ENCODE peak calls at places on chromosomes 13 and 19, in nine cellular contexts. P is stimulated activated CD4-positive, alpha-beta T cell treated with anti-CD3 and anti-CD28 coated beads, Interleukin-1b, Interleukin-23, amount 100 ng/mL, for 24 hours; Z is activated CD4-positive, alpha-beta T cell treated with anti-CD3 and anti-CD28 coated beads, Interleukin-2, amount 50 U/mL, for 48 hours; T is NAMALWA; U is GM10248; E is ovary; N is amniotic stem cell; F is ACHN; J is choroid plexus epithelial cell. X is an unnamed sample.

GRCh38 chr19:7083076-7083956 is 13.8 kb downstream of the ZNF557 start:
- DNase-seq in P (no peak), Z (no peak), T (peak), U (no peak), E (no peak), N (no peak), F (peak), J (peak), X (no peak)

GRCh38 chr19:22332924-22333323 is 46.7 kb downstream of the ZNF729 start:
- DNase-seq in P (no peak), Z (no peak), T (no peak), U (no peak), E (no peak), N (no peak), F (peak), J (peak), X (no peak)

GRCh38 chr13:60583196-60583908 is 186.3 kb downstream of the TDRD3 start:
- DNase-seq in P (no peak), Z (no peak), T (no peak), U (no peak), E (no peak), N (no peak), F (no peak), J (peak), X (no peak)

GRCh38 chr19:604355-604754 is 14.7 kb downstream of the HCN2 start:
- DNase-seq in P (no peak), Z (peak), T (peak), U (peak), E (no peak), N (no peak), F (no peak), J (no peak), X (no peak)

GRCh38 chr19:42111384-42111783 is 20.9 kb downstream of the POU2F2 start:
- DNase-seq in P (no peak), Z (no peak), T (no peak), U (no peak), E (no peak), N (no peak), F (no peak), J (no peak), X (no peak)

GRCh38 chr19:5183616-5184015 is 157.0 kb downstream of the PTPRS start:
- DNase-seq in P (no peak), Z (no peak), T (no peak), U (no peak), E (no peak), N (no peak), F (no peak), J (no peak), X (no peak)

GRCh38 chr19:47232422-47233211 is 1.6 kb upstream of the BBC3 start:
- DNase-seq in P (no peak), Z (peak), T (peak), U (peak), E (no peak), N (peak), F (peak), J (peak), X (no peak)

GRCh38 chr19:11950312-11950711 is 14.5 kb upstream of the ZNF763 start:
- DNase-seq in P (no peak), Z (no peak), T (no peak), U (no peak), E (no peak), N (no peak), F (no peak), J (no peak), X (no peak)

GRCh38 chr19:31271569-31271911 is 77.7 kb downstream of the TSHZ3 start:
- DNase-seq in P (no peak), Z (no peak), T (no peak), U (no peak), E (no peak), N (no peak), F (no peak), J (no peak), X (no peak)

GRCh38 chr19:43582495-43582894 is 6.9 kb downstream of the PINLYP start:
- DNase-seq in P (no peak), Z (no peak), T (no peak), U (no peak), E (no peak), N (no peak), F (no peak), J (no peak), X (no peak)

GRCh38 chr13:41622545-41623429 is 165.4 kb downstream of the RGCC start:
- DNase-seq in P (no peak), Z (no peak), T (no peak), U (no peak), E (no peak), N (no peak), F (no peak), J (peak), X (no peak)

GRCh38 chr13:45339867-45340266 is 1.1 kb downstream of the TPT1 start:
- DNase-seq in P (peak), Z (peak), T (no peak), U (no peak), E (no peak), N (no peak), F (no peak), J (no peak), X (no peak)

GRCh38 chr19:10878253-10878652 is 6.9 kb downstream of the CARM1 start:
- DNase-seq in P (no peak), Z (no peak), T (peak), U (peak), E (no peak), N (no peak), F (no peak), J (no peak), X (no peak)

GRCh38 chr13:62643007-62643483 is 1227.4 kb upstream of the PCDH20 start:
- DNase-seq in P (no peak), Z (no peak), T (no peak), U (no peak), E (no peak), N (no peak), F (peak), J (peak), X (no peak)

GRCh38 chr13:110123041-110123809 is 183.7 kb downstream of the COL4A1 start:
- DNase-seq in P (no peak), Z (no peak), T (no peak), U (no peak), E (no peak), N (no peak), F (no peak), J (no peak), X (no peak)

GRCh38 chr13:66071018-66071417 is 1159.1 kb downstream of the PCDH9 start:
- DNase-seq in P (no peak), Z (no peak), T (no peak), U (no peak), E (no peak), N (no peak), F (no peak), J (no peak), X (peak)

GRCh38 chr13:40053401-40053800 is 397.9 kb downstream of the COG6 start:
- DNase-seq in P (no peak), Z (no peak), T (no peak), U (no peak), E (no peak), N (no peak), F (no peak), J (no peak), X (no peak)

GRCh38 chr19:18457478-18458331 is 19.8 kb upstream of the ISYNA1 start:
- DNase-seq in P (no peak), Z (no peak), T (no peak), U (no peak), E (no peak), N (no peak), F (no peak), J (no peak), X (no peak)

GRCh38 chr13:113298001-113298945 is 1.2 kb downstream of the LAMP1 start:
- DNase-seq in P (no peak), Z (no peak), T (peak), U (no peak), E (no peak), N (no peak), F (peak), J (peak), X (no peak)

GRCh38 chr19:40110570-40110969 is 19.8 kb upstream of the ZNF780A start:
- DNase-seq in P (no peak), Z (no peak), T (no peak), U (no peak), E (no peak), N (no peak), F (no peak), J (no peak), X (no peak)

GRCh38 chr13:39119422-39119821 is 81.2 kb downstream of the NHLRC3 start:
- DNase-seq in P (no peak), Z (no peak), T (no peak), U (no peak), E (no peak), N (no peak), F (no peak), J (no peak), X (no peak)

GRCh38 chr13:62837895-62838294 is 1422.2 kb upstream of the PCDH20 start:
- DNase-seq in P (no peak), Z (no peak), T (no peak), U (no peak), E (no peak), N (peak), F (no peak), J (peak), X (no peak)

GRCh38 chr19:4229179-4229931 is at the start of gene EBI3:
- DNase-seq in P (peak), Z (peak), T (no peak), U (peak), E (no peak), N (no peak), F (peak), J (peak), X (no peak)

GRCh38 chr13:76708138-76708537 is 178.1 kb downstream of the KCTD12 start:
- DNase-seq in P (no peak), Z (no peak), T (no peak), U (no peak), E (no peak), N (no peak), F (no peak), J (no peak), X (no peak)

GRCh38 chr13:69566104-69566716 is 541.4 kb upstream of the ATXN8OS start:
- DNase-seq in P (no peak), Z (no peak), T (no peak), U (no peak), E (no peak), N (no peak), F (no peak), J (no peak), X (no peak)

GRCh38 chr19:38266070-38266469 is 1.7 kb downstream of the SPINT2 start:
- DNase-seq in P (no peak), Z (no peak), T (no peak), U (no peak), E (no peak), N (no peak), F (no peak), J (no peak), X (no peak)

GRCh38 chr19:55113570-55114039 is 3.8 kb downstream of the PPP1R12C start:
- DNase-seq in P (no peak), Z (no peak), T (peak), U (no peak), E (peak), N (peak), F (peak), J (peak), X (peak)

X was measured in COLO829.